ENCODE peak calls at places on chromosomes 12 and 14, in nine cellular contexts. E is H4; F is cardiac fibroblast; Q is ACHN; R is GF-D8; A is NCI-H460; B is SK-N-DZ; L is activated CD4-positive, alpha-beta T cell treated with anti-CD3 and anti-CD28 coated beads for 4 hours; K is mesothelial cell of epicardium. W is an unnamed sample.

GRCh38 chr14:106844608-106845285 is 1318.4 kb downstream of the TMEM121 start:
- DNase-seq in E (no peak), F (peak), Q (peak), R (peak), A (peak), B (no peak), L (peak), K (no peak), W (peak)

GRCh38 chr14:45038865-45039264 is 45.1 kb upstream of the PRPF39 start:
- DNase-seq in E (no peak), F (no peak), Q (peak), R (no peak), A (no peak), B (no peak), L (no peak), K (no peak), W (no peak)

GRCh38 chr12:88577537-88577936 is 2.7 kb downstream of the KITLG start:
- DNase-seq in E (no peak), F (peak), Q (peak), R (no peak), A (peak), B (no peak), L (no peak), K (no peak), W (no peak)

GRCh38 chr12:72296389-72296788 is 24.2 kb downstream of the TRHDE start:
- DNase-seq in E (peak), F (peak), Q (peak), R (no peak), A (no peak), B (no peak), L (no peak), K (no peak), W (no peak)

GRCh38 chr12:121775501-121775900 is 18.0 kb downstream of the RHOF start:
- DNase-seq in E (no peak), F (no peak), Q (peak), R (no peak), A (no peak), B (no peak), L (no peak), K (no peak), W (no peak)

GRCh38 chr12:125983094-125983783 is 918.0 kb downstream of the AACS start:
- DNase-seq in E (peak), F (peak), Q (peak), R (no peak), A (peak), B (peak), L (no peak), K (peak), W (peak)

GRCh38 chr12:120101182-120101581 is 15.4 kb downstream of the RAB35 start:
- DNase-seq in E (no peak), F (no peak), Q (no peak), R (no peak), A (no peak), B (no peak), L (no peak), K (no peak), W (no peak)

GRCh38 chr14:33563492-33563891 is 387.4 kb downstream of the EGLN3 start:
- DNase-seq in E (no peak), F (peak), Q (no peak), R (no peak), A (no peak), B (no peak), L (no peak), K (no peak), W (no peak)

GRCh38 chr12:15477761-15478160 is 155.5 kb downstream of the PTPRO start:
- DNase-seq in E (no peak), F (no peak), Q (no peak), R (no peak), A (no peak), B (no peak), L (no peak), K (no peak), W (no peak)

GRCh38 chr12:3319723-3320492 is 171.1 kb upstream of the PRMT8 start:
- DNase-seq in E (no peak), F (no peak), Q (no peak), R (no peak), A (no peak), B (no peak), L (no peak), K (no peak), W (no peak)

GRCh38 chr14:75525969-75526368 is 3.7 kb downstream of the BATF start:
- DNase-seq in E (no peak), F (no peak), Q (no peak), R (no peak), A (no peak), B (no peak), L (no peak), K (no peak), W (no peak)

GRCh38 chr12:104890463-104891096 is 67.5 kb downstream of the SLC41A2 start:
- DNase-seq in E (no peak), F (peak), Q (no peak), R (no peak), A (no peak), B (no peak), L (no peak), K (no peak), W (no peak)

GRCh38 chr12:86770871-86771270 is 514.7 kb upstream of the MGAT4C start:
- DNase-seq in E (no peak), F (no peak), Q (no peak), R (no peak), A (no peak), B (peak), L (no peak), K (no peak), W (no peak)

GRCh38 chr14:52694761-52695480 is 437 bp downstream of the ERO1A start:
- DNase-seq in E (peak), F (peak), Q (peak), R (peak), A (no peak), B (peak), L (peak), K (peak), W (peak)

GRCh38 chr12:3698218-3698974 is 54.5 kb downstream of the CRACR2A start:
- DNase-seq in E (peak), F (peak), Q (peak), R (no peak), A (peak), B (peak), L (no peak), K (no peak), W (no peak)

GRCh38 chr14:76793956-76794355 is 18.7 kb downstream of the ANGEL1 start:
- DNase-seq in E (no peak), F (no peak), Q (no peak), R (no peak), A (no peak), B (no peak), L (no peak), K (no peak), W (no peak)

GRCh38 chr14:100536721-100537700 is 50.2 kb downstream of the BEGAIN start:
- DNase-seq in E (no peak), F (no peak), Q (no peak), R (no peak), A (no peak), B (no peak), L (no peak), K (peak), W (no peak)

GRCh38 chr12:62191747-62192485 is 68.3 kb upstream of the USP15 start:
- DNase-seq in E (no peak), F (peak), Q (no peak), R (no peak), A (no peak), B (peak), L (peak), K (no peak), W (peak)

GRCh38 chr14:85533821-85534271 is 3.9 kb downstream of the FLRT2 start:
- DNase-seq in E (no peak), F (peak), Q (no peak), R (no peak), A (no peak), B (peak), L (no peak), K (peak), W (peak)

GRCh38 chr14:49861581-49861922 is 9.0 kb upstream of the NEMF start:
- DNase-seq in E (peak), F (peak), Q (peak), R (peak), A (peak), B (peak), L (peak), K (no peak), W (peak)

GRCh38 chr14:47665337-47666134 is 9.9 kb downstream of the MDGA2 start:
- DNase-seq in E (no peak), F (no peak), Q (no peak), R (no peak), A (no peak), B (no peak), L (no peak), K (no peak), W (no peak)

GRCh38 chr12:117344716-117345115 is 16.7 kb downstream of the NOS1 start:
- DNase-seq in E (no peak), F (no peak), Q (no peak), R (no peak), A (no peak), B (no peak), L (no peak), K (no peak), W (no peak)

GRCh38 chr12:53937596-53938275 is 895 bp upstream of the HOXC13 start:
- DNase-seq in E (no peak), F (no peak), Q (no peak), R (no peak), A (no peak), B (no peak), L (no peak), K (no peak), W (no peak)

GRCh38 chr14:64704145-64704742 is at the start of gene PLEKHG3:
- DNase-seq in E (peak), F (peak), Q (peak), R (no peak), A (peak), B (peak), L (peak), K (peak), W (peak)

GRCh38 chr12:52499836-52500560 is 6.9 kb upstream of the KRT6A start:
- DNase-seq in E (no peak), F (peak), Q (no peak), R (no peak), A (no peak), B (no peak), L (no peak), K (no peak), W (no peak)

GRCh38 chr12:69007858-69008314 is 74.9 kb upstream of the CPM start:
- DNase-seq in E (no peak), F (peak), Q (no peak), R (no peak), A (no peak), B (no peak), L (no peak), K (no peak), W (no peak)

GRCh38 chr12:65817866-65818265 is 6.4 kb upstream of the HMGA2 start:
- DNase-seq in E (no peak), F (no peak), Q (no peak), R (no peak), A (no peak), B (no peak), L (no peak), K (no peak), W (no peak)

GRCh38 chr14:93120522-93120921 is 4.8 kb upstream of the ITPK1 start:
- DNase-seq in E (no peak), F (no peak), Q (no peak), R (no peak), A (no peak), B (no peak), L (no peak), K (no peak), W (no peak)

GRCh38 chr12:112199136-112199535 is 73.8 kb downstream of the TRAFD1 start:
- DNase-seq in E (no peak), F (no peak), Q (no peak), R (no peak), A (no peak), B (no peak), L (no peak), K (no peak), W (no peak)

GRCh38 chr12:124835652-124836410 is 27.8 kb downstream of the SCARB1 start:
- DNase-seq in E (no peak), F (no peak), Q (no peak), R (no peak), A (no peak), B (no peak), L (no peak), K (no peak), W (no peak)

GRCh38 chr12:112349440-112349839 is 32.8 kb downstream of the HECTD4 start:
- DNase-seq in E (no peak), F (no peak), Q (no peak), R (no peak), A (no peak), B (no peak), L (no peak), K (no peak), W (no peak)

W was measured in Ammon's horn.